ENCODE peak calls at places on chromosomes 4 and X, in five cellular contexts. K, S, C, N and O are unnamed samples. For H3K9me3, the result is how much of the 10 kb centered on the place peaks cover.

GRCh38 chr4:48518143-48518542 is 28.1 kb downstream of the ZAR1 start:
- DNase-seq in K (no peak), S (no peak), C (no peak), N (no peak), O (no peak)

GRCh38 chrX:14676431-14676830 is 147.1 kb downstream of the GLRA2 start:
- DNase-seq in K (no peak), S (no peak), C (no peak), N (no peak), O (no peak)

GRCh38 chr4:36172650-36173049 is 71.7 kb downstream of the ARAP2 start:
- DNase-seq in K (no peak), S (no peak), C (no peak), N (no peak), O (no peak)

GRCh38 chr4:10762541-10762940 is 78.0 kb upstream of the CLNK start:
- DNase-seq in K (no peak), S (no peak), C (no peak), N (no peak), O (no peak)

GRCh38 chrX:155071694-155072215 is 447 bp downstream of the BRCC3 start:
- DNase-seq in K (peak), S (no peak), C (peak), N (no peak), O (no peak)

GRCh38 chr4:116303736-116304188 is 781.6 kb downstream of the TRAM1L1 start:
- DNase-seq in K (no peak), S (no peak), C (no peak), N (no peak), O (no peak)

GRCh38 chr4:80732010-80732409 is 298.5 kb upstream of the BMP3 start:
- DNase-seq in K (no peak), S (no peak), C (no peak), N (no peak), O (no peak)

GRCh38 chr4:186957952-186958555 is 234.4 kb upstream of the FAT1 start:
- DNase-seq in K (no peak), S (no peak), C (no peak), N (no peak), O (no peak)

GRCh38 chr4:148026022-148026421 is 294.1 kb downstream of the ARHGAP10 start:
- DNase-seq in K (no peak), S (no peak), C (no peak), N (no peak), O (no peak)

GRCh38 chrX:22534643-22535042 is 261.9 kb downstream of the CBLL2 start:
- DNase-seq in K (no peak), S (no peak), C (no peak), N (peak), O (no peak)

GRCh38 chrX:40172169-40172979 is 74.6 kb upstream of the BCOR start:
- DNase-seq in K (peak), S (no peak), C (peak), N (peak), O (no peak)

GRCh38 chr4:179095585-179096228 is 1653.5 kb upstream of the AGA start:
- DNase-seq in K (peak), S (no peak), C (no peak), N (peak), O (no peak)

GRCh38 chr4:73213917-73214663 is 44.5 kb downstream of the ANKRD17 start:
- DNase-seq in K (no peak), S (no peak), C (no peak), N (no peak), O (no peak)

GRCh38 chr4:88043586-88044340 is 36.3 kb downstream of the PKD2 start:
- DNase-seq in K (no peak), S (no peak), C (no peak), N (no peak), O (no peak)

GRCh38 chrX:12979630-12980015 is 4.7 kb downstream of the TMSB4X start:
- DNase-seq in K (no peak), S (no peak), C (no peak), N (no peak), O (no peak)
- H3K9me3 ChIP-seq in K (under half), S (under half), C (under half), N (under half), O (under half)

DNA sequence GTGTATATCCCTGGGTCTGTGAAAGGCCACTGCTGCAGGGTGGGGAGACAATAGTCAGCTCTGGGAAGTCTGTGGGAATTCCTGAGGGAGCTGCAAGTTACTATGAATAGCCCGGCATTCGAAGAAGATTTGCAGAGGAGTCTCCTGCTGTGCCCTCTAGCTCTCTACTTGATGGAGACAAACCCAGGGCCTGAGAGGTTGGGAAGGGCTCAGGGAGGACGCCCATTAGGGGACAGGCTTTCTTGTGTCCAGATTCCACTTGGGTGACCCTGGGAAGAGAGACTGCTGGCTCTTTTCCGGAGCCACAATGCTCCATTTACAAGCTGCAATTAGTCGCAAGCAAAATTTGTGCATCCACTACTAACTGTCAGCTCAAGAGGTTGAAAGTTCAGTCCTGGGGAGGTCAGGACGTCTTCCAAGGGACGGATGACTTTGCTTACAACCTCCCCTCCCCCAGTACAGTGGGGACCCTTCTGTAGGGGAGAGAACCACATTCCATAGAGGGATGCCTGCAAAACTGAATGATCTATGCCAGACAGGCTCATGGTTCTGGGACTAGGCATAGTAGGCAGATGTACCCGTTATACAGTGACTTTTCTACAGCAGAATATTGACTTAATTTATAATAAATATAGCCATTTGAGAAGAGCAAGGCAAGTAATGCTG is 48.2 kb upstream of the PHOX2B start:
- DNase-seq in K (peak), S (no peak), C (no peak), N (peak), O (peak)
- H3K4me3 ChIP-seq in K (no peak), S (no peak), C (no peak), N (no peak), O (no peak)

GRCh38 chr4:1400191-1400805 is 5.9 kb downstream of the NKX1-1 start:
- DNase-seq in K (peak), S (no peak), C (peak), N (no peak), O (no peak)
- H3K9me3 ChIP-seq in K (under half), S (under half), C (under half), N (under half), O (under half)

GRCh38 chrX:71367396-71367795 is 1.2 kb downstream of the TAF1 start:
- DNase-seq in K (no peak), S (no peak), C (no peak), N (no peak), O (no peak)

GRCh38 chrX:71366674-71367256 is 608 bp downstream of the TAF1 start:
- DNase-seq in K (peak), S (peak), C (peak), N (peak), O (peak)

GRCh38 chrX:71365356-71365875 is 741 bp upstream of the TAF1 start:
- DNase-seq in K (no peak), S (no peak), C (no peak), N (no peak), O (no peak)

GRCh38 chrX:71364221-71364620 is 1.9 kb upstream of the TAF1 start:
- DNase-seq in K (no peak), S (no peak), C (no peak), N (no peak), O (no peak)

GRCh38 chrX:71365876-71366673 is at the start of gene TAF1:
- DNase-seq in K (peak), S (peak), C (peak), N (peak), O (peak)
- H3K4me3 ChIP-seq in K (peak), S (peak), C (peak), N (peak), O (peak)